ENCODE peak calls at places on chromosomes 7 and 10, in four cellular contexts. D, X, O and K are unnamed samples.

GRCh38 chr10:132023092-132023811 is 41.5 kb upstream of the BNIP3 start:
- DNase-seq in D (peak; percentile 63), X (peak; percentile 96), O (no peak), K (peak; percentile 83)

GRCh38 chr7:881441-882234 is 5.3 kb downstream of the GET4 start:
- DNase-seq in D (no peak), X (no peak), O (no peak), K (peak; percentile 22)

GRCh38 chr7:121304259-121304658 is 24.5 kb upstream of the WNT16 start:
- DNase-seq in D (no peak), X (no peak), O (no peak), K (no peak)

GRCh38 chr10:70849582-70850016 is 33.9 kb downstream of the SGPL1 start:
- DNase-seq in D (no peak), X (no peak), O (no peak), K (no peak)

GRCh38 chr7:93202594-93203273 is 23.5 kb downstream of the HEPACAM2 start:
- DNase-seq in D (no peak), X (no peak), O (no peak), K (no peak)

GRCh38 chr7:13851756-13852155 is 137.7 kb downstream of the ETV1 start:
- DNase-seq in D (no peak), X (no peak), O (no peak), K (no peak)

GRCh38 chr7:39735903-39736302 is 112.5 kb downstream of the RALA start:
- DNase-seq in D (no peak), X (no peak), O (no peak), K (no peak)

GRCh38 chr7:64102656-64103400 is 57.6 kb downstream of the ZNF727 start:
- DNase-seq in D (no peak), X (peak; percentile 30), O (no peak), K (no peak)

GRCh38 chr10:48404646-48405045 is 98.2 kb downstream of the MAPK8 start:
- DNase-seq in D (no peak), X (no peak), O (no peak), K (no peak)

GRCh38 chr7:143145-143751 is 49.1 kb upstream of the FAM20C start:
- DNase-seq in D (no peak), X (no peak), O (no peak), K (no peak)

GRCh38 chr7:91520645-91521044 is 256.4 kb downstream of the FZD1 start:
- DNase-seq in D (no peak), X (no peak), O (no peak), K (no peak)

GRCh38 chr7:92685146-92686042 is 95.2 kb upstream of the FAM133B start:
- DNase-seq in D (no peak), X (no peak), O (no peak), K (no peak)